ENCODE peak calls at places on chromosomes 11 and 22, in four cellular contexts. A is CD4-positive, CD25-positive, alpha-beta regulatory T cell; N is effector memory CD4-positive, alpha-beta T cell; L is thoracic aorta. J is an unnamed sample. For H3K4me1 and H3K36me3, the result is how much of the 10 kb centered on the place peaks cover.

GRCh38 chr11:27437824-27438594 is 34.6 kb downstream of the LGR4 start:
- DNase-seq in L (no peak), N (no peak), A (no peak), J (no peak)

GRCh38 chr11:31437742-31438435 is 68.2 kb downstream of the DNAJC24 start:
- DNase-seq in A (no peak), N (no peak), L (no peak), J (no peak)

GRCh38 chr22:21754523-21755128 is 19.0 kb upstream of the YPEL1 start:
- DNase-seq in L (no peak), N (no peak), A (no peak), J (no peak)

GRCh38 chr22:44601725-44602124 is 100.3 kb upstream of the PRR5 start:
- DNase-seq in L (no peak), N (no peak), A (no peak), J (no peak)

GRCh38 chr11:14537134-14537599 is 17.0 kb upstream of the PSMA1 start:
- DNase-seq in L (no peak), N (peak), A (peak), J (no peak)

GRCh38 chr11:45580399-45580798 is 85.0 kb downstream of the CHST1 start:
- DNase-seq in A (no peak), N (no peak), L (no peak), J (peak)

GRCh38 chr22:33796494-33796893 is 123.8 kb downstream of the LARGE1 start:
- DNase-seq in L (no peak), A (no peak), N (no peak), J (peak)

GRCh38 chr11:96187779-96188624 is 155.0 kb downstream of the MAML2 start:
- DNase-seq in N (no peak), L (peak), A (no peak), J (no peak)

GRCh38 chr11:134660416-134660815 is 248.4 kb upstream of the B3GAT1 start:
- DNase-seq in L (no peak), N (no peak), A (no peak), J (no peak)

GRCh38 chr22:36383110-36383581 is 4.6 kb downstream of the MYH9 start:
- DNase-seq in L (no peak), A (peak), N (peak), J (no peak)

GRCh38 chr11:61961570-61962212 is 5.7 kb downstream of the FTH1 start:
- DNase-seq in N (no peak), L (no peak), A (no peak), J (no peak)

GRCh38 chr11:83292709-83293435 is 6.7 kb upstream of the CCDC90B start:
- DNase-seq in A (peak), N (no peak), L (no peak), J (peak)
- H3K4me3 ChIP-seq in A (peak), N (no peak), L (peak), J (no peak)

GRCh38 chr22:50313021-50313420 is 5.6 kb upstream of the PLXNB2 start:
- DNase-seq in A (no peak), N (no peak), L (no peak), J (no peak)

GRCh38 chr22:50311606-50312351 is 4.3 kb upstream of the PLXNB2 start:
- DNase-seq in N (no peak), L (no peak), A (no peak), J (no peak)

GRCh38 chr22:50310949-50311444 is 3.6 kb upstream of the PLXNB2 start:
- DNase-seq in A (no peak), L (no peak), N (no peak), J (no peak)

GRCh38 chr22:50313600-50313999 is 6.2 kb upstream of the PLXNB2 start:
- DNase-seq in N (no peak), L (no peak), A (no peak), J (no peak)

DNA sequence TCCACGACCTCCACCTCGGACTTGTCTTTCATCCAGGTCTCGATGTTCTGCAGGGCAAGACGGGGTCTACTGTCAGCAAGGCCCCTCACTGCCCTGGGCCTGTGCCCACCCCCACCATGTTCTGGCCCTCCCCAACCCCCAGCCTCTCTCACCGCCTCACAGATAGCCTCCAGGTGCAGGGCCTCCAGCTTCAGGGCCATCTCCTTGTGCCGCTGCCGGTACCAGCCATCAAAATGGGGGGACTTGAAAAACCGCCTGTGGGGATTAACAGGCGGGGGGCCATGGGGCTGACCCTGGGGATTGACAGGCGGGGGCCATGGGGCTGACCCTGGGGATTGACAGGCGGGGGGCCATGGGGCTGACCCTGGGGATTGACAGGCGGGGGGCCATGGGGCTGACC is 4.9 kb upstream of the PLXNB2 start:
- DNase-seq in L (no peak), A (no peak), N (no peak), J (no peak)
- H3K4me1 ChIP-seq in L (under half), A (under half), N (under half), J (under half)

GRCh38 chr11:899724-900123 is 10.9 kb downstream of the CHID1 start:
- DNase-seq in A (no peak), L (no peak), N (no peak), J (no peak)
- H3K36me3 ChIP-seq in A (under half), L (under half), N (half or more), J (half or more)

GRCh38 chr22:20062043-20062765 is 17.8 kb upstream of the DGCR8 start:
- DNase-seq in L (no peak), A (no peak), N (no peak), J (no peak)
- H3K4me3 ChIP-seq in L (no peak), A (no peak), N (no peak), J (no peak)

GRCh38 chr22:24559471-24559870 is 3.7 kb downstream of the SNRPD3 start:
- DNase-seq in N (no peak), L (no peak), A (no peak), J (no peak)
- H3K4me1 ChIP-seq in N (under half), L (under half), A (under half), J (under half)

GRCh38 chr22:24090581-24090980 is 79.5 kb downstream of the CABIN1 start:
- DNase-seq in A (no peak), N (no peak), L (no peak), J (no peak)
- H3K36me3 ChIP-seq in A (half or more), N (half or more), L (under half), J (under half)

GRCh38 chr22:29477919-29478318 is 2.1 kb upstream of the NEFH start:
- DNase-seq in A (no peak), N (no peak), L (no peak), J (no peak)
- H3K4me3 ChIP-seq in A (no peak), N (no peak), L (no peak), J (no peak)

DNA sequence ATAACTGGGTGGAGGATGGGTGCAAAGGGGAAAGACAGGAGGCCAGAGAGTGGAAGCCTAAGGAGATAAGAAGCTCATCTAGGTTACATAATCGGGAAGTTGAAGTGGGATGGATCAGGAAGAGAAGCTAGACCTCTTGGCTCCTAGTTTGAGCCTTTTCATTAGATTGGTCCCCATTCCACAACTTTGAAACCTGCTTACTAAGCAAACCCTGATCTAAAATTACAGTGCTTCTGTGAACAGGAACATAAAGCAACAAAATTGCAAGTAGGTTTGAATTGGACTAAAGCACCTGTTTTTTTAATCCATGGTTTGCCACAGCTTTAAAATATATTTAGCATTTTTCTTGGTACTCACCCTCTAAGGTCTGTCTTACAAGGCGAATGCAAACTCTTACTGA is 80.4 kb upstream of the EED start:
- DNase-seq in N (no peak), A (no peak), L (no peak), J (no peak)
- H3K4me1 ChIP-seq in N (under half), A (under half), L (under half), J (under half)